ENCODE peak calls at places on chromosomes 6 and 20, in six cellular contexts. B, K, U, J, Y and P are unnamed samples.

GRCh38 chr6:154134471-154135147 is 95.6 kb downstream of the OPRM1 start:
- DNase-seq in B (no peak), K (no peak), U (no peak), J (no peak), Y (no peak), P (no peak)

GRCh38 chr20:35718972-35719635 is 19.9 kb downstream of the ROMO1 start:
- DNase-seq in B (no peak), K (no peak), U (no peak), J (peak; percentile 66), Y (no peak), P (no peak)

GRCh38 chr6:72620866-72621242 is 1.0 kb upstream of the KCNQ5 start:
- DNase-seq in B (no peak), K (no peak), U (no peak), J (peak; percentile 47), Y (no peak), P (peak; percentile 41)

GRCh38 chr6:87968435-87969278 is 79.0 kb upstream of the SPACA1 start:
- DNase-seq in B (peak; percentile 46), K (peak; percentile 9), U (peak; percentile 27), J (no peak), Y (peak; percentile 18), P (peak; percentile 58)

GRCh38 chr6:107075951-107076381 is 39.3 kb downstream of the BEND3 start:
- DNase-seq in B (no peak), K (peak; percentile 16), U (peak; percentile 66), J (no peak), Y (no peak), P (peak; percentile 46)

GRCh38 chr20:1897965-1898464 is 2.8 kb downstream of the SIRPA start:
- DNase-seq in B (no peak), K (no peak), U (peak; percentile 64), J (no peak), Y (peak; percentile 27), P (peak; percentile 73)

GRCh38 chr20:3239026-3239866 is at the start of gene SLC4A11:
- DNase-seq in B (peak; percentile 56), K (peak; percentile 73), U (peak; percentile 67), J (peak; percentile 72), Y (peak; percentile 85), P (peak; percentile 68)

GRCh38 chr6:119511024-119511423 is 161.5 kb upstream of the MAN1A1 start:
- DNase-seq in B (no peak), K (no peak), U (no peak), J (no peak), Y (no peak), P (no peak)

GRCh38 chr6:49923826-49924225 is 40.1 kb downstream of the DEFB114 start:
- DNase-seq in B (no peak), K (peak; percentile 10), U (no peak), J (no peak), Y (no peak), P (no peak)

GRCh38 chr20:23668477-23668951 is 20.3 kb downstream of the CST4 start:
- DNase-seq in B (peak; percentile 18), K (peak; percentile 72), U (peak; percentile 70), J (no peak), Y (peak; percentile 60), P (peak; percentile 53)

GRCh38 chr6:136123464-136123863 is 126.6 kb downstream of the MTFR2 start:
- DNase-seq in B (no peak), K (no peak), U (peak; percentile 55), J (no peak), Y (no peak), P (no peak)

GRCh38 chr6:3351105-3351676 is 92.4 kb downstream of the PSMG4 start:
- DNase-seq in B (no peak), K (no peak), U (no peak), J (no peak), Y (no peak), P (no peak)

GRCh38 chr6:36984581-36985383 is 1.2 kb downstream of the MTCH1 start:
- DNase-seq in B (peak; percentile 22), K (no peak), U (peak; percentile 78), J (peak; percentile 69), Y (peak; percentile 53), P (no peak)

GRCh38 chr6:158481612-158482473 is 78.0 kb upstream of the TMEM181 start:
- DNase-seq in B (no peak), K (peak; percentile 93), U (peak; percentile 48), J (no peak), Y (no peak), P (no peak)

GRCh38 chr20:7383218-7383617 is 557.0 kb downstream of the HAO1 start:
- DNase-seq in B (no peak), K (no peak), U (no peak), J (no peak), Y (no peak), P (no peak)

GRCh38 chr6:158283304-158284005 is 28.8 kb upstream of the TULP4 start:
- DNase-seq in B (no peak), K (no peak), U (peak; percentile 71), J (no peak), Y (no peak), P (peak; percentile 22)

GRCh38 chr6:118551673-118552063 is 3.6 kb downstream of the PLN start:
- DNase-seq in B (no peak), K (peak; percentile 21), U (peak; percentile 80), J (no peak), Y (no peak), P (no peak)

GRCh38 chr6:122692175-122692598 is 82.0 kb downstream of the PKIB start:
- DNase-seq in B (no peak), K (no peak), U (no peak), J (no peak), Y (no peak), P (no peak)

GRCh38 chr6:41489284-41489851 is 56.8 kb upstream of the FOXP4 start:
- DNase-seq in B (no peak), K (no peak), U (peak; percentile 60), J (peak; percentile 56), Y (no peak), P (no peak)

GRCh38 chr6:163170294-163170883 is 244.1 kb upstream of the QKI start:
- DNase-seq in B (no peak), K (peak; percentile 17), U (peak; percentile 19), J (no peak), Y (no peak), P (peak; percentile 49)

GRCh38 chr20:50346372-50347347 is 156.0 kb downstream of the CEBPB start:
- DNase-seq in B (peak; percentile 74), K (peak; percentile 94), U (peak; percentile 94), J (peak; percentile 94), Y (peak; percentile 83), P (no peak)

GRCh38 chr6:10413850-10414765 is 766 bp downstream of the TFAP2A start:
- DNase-seq in B (peak; percentile 52), K (peak; percentile 83), U (no peak), J (no peak), Y (no peak), P (no peak)

GRCh38 chr6:21722488-21722887 is 128.9 kb downstream of the SOX4 start:
- DNase-seq in B (no peak), K (no peak), U (no peak), J (no peak), Y (no peak), P (no peak)

GRCh38 chr6:121809211-121809610 is 373.8 kb downstream of the GJA1 start:
- DNase-seq in B (no peak), K (no peak), U (peak; percentile 56), J (no peak), Y (no peak), P (no peak)

GRCh38 chr6:97459986-97460385 is 177.0 kb upstream of the MMS22L start:
- DNase-seq in B (no peak), K (no peak), U (no peak), J (no peak), Y (no peak), P (no peak)

GRCh38 chr20:35506872-35507638 is 22.4 kb downstream of the C20orf173 start:
- DNase-seq in B (no peak), K (no peak), U (no peak), J (peak; percentile 22), Y (no peak), P (no peak)

GRCh38 chr6:25665455-25665854 is 13.4 kb downstream of the SCGN start:
- DNase-seq in B (no peak), K (no peak), U (no peak), J (no peak), Y (no peak), P (no peak)

GRCh38 chr6:21840428-21840827 is 246.9 kb downstream of the SOX4 start:
- DNase-seq in B (no peak), K (no peak), U (peak; percentile 51), J (no peak), Y (no peak), P (no peak)

GRCh38 chr6:108114861-108115597 is 40.5 kb upstream of the OSTM1 start:
- DNase-seq in B (no peak), K (no peak), U (peak; percentile 90), J (peak; percentile 70), Y (peak; percentile 36), P (no peak)

GRCh38 chr6:2960935-2961334 is 10.4 kb downstream of the SERPINB6 start:
- DNase-seq in B (no peak), K (no peak), U (no peak), J (no peak), Y (no peak), P (no peak)

GRCh38 chr20:57620274-57620990 is at the start of gene ZBP1:
- DNase-seq in B (no peak), K (no peak), U (no peak), J (no peak), Y (peak; percentile 71), P (peak; percentile 98)